ENCODE peak calls at places on chromosome 2, in eight cellular contexts. One of them, this sample, is unnamed.

GRCh38 chr2:14313351-14313750 is 319.2 kb upstream of the LRATD1 start:
- DNase-seq in fibroblast of the aortic adventitia: no peak
- DNase-seq in body of pancreas: no peak
- DNase-seq in Peyer's patch: no peak
- DNase-seq in left lung: no peak
- DNase-seq in GM23338: no peak
- DNase-seq in A549: no peak
- DNase-seq in osteoblast: no peak
- DNase-seq in this sample: no peak

GRCh38 chr2:127525692-127526141 is 572 bp downstream of the IWS1 start:
- DNase-seq in fibroblast of the aortic adventitia: peak; percentile 74
- DNase-seq in body of pancreas: peak; percentile 38
- DNase-seq in Peyer's patch: no peak
- DNase-seq in left lung: no peak
- DNase-seq in GM23338: peak; percentile 57
- DNase-seq in A549: peak; percentile 26
- DNase-seq in osteoblast: no peak
- DNase-seq in this sample: peak; percentile 53

GRCh38 chr2:239263937-239264837 is 136.6 kb downstream of the HDAC4 start:
- DNase-seq in fibroblast of the aortic adventitia: peak; percentile 74
- DNase-seq in body of pancreas: no peak
- DNase-seq in Peyer's patch: no peak
- DNase-seq in left lung: no peak
- DNase-seq in GM23338: no peak
- DNase-seq in A549: no peak
- DNase-seq in osteoblast: peak; percentile 95
- DNase-seq in this sample: peak; percentile 70

GRCh38 chr2:47833516-47833968 is 50.6 kb downstream of the MSH6 start:
- DNase-seq in fibroblast of the aortic adventitia: no peak
- DNase-seq in body of pancreas: no peak
- DNase-seq in Peyer's patch: no peak
- DNase-seq in left lung: no peak
- DNase-seq in GM23338: no peak
- DNase-seq in A549: no peak
- DNase-seq in osteoblast: no peak
- DNase-seq in this sample: no peak

GRCh38 chr2:214800180-214800579 is 9.3 kb downstream of the BARD1 start:
- DNase-seq in fibroblast of the aortic adventitia: no peak
- DNase-seq in body of pancreas: peak; percentile 13
- DNase-seq in Peyer's patch: no peak
- DNase-seq in left lung: no peak
- DNase-seq in GM23338: no peak
- DNase-seq in A549: no peak
- DNase-seq in osteoblast: no peak
- DNase-seq in this sample: no peak

GRCh38 chr2:206379321-206379720 is 64.0 kb upstream of the ADAM23 start:
- DNase-seq in fibroblast of the aortic adventitia: no peak
- DNase-seq in body of pancreas: no peak
- DNase-seq in Peyer's patch: no peak
- DNase-seq in left lung: no peak
- DNase-seq in GM23338: no peak
- DNase-seq in A549: no peak
- DNase-seq in osteoblast: no peak
- DNase-seq in this sample: no peak

GRCh38 chr2:102235042-102235473 is 48.2 kb downstream of the IL1RL2 start:
- DNase-seq in fibroblast of the aortic adventitia: no peak
- DNase-seq in body of pancreas: no peak
- DNase-seq in Peyer's patch: no peak
- DNase-seq in left lung: peak; percentile 61
- DNase-seq in GM23338: no peak
- DNase-seq in A549: peak; percentile 44
- DNase-seq in osteoblast: no peak
- DNase-seq in this sample: no peak

GRCh38 chr2:42281682-42282081 is 79.3 kb downstream of the COX7A2L start:
- DNase-seq in fibroblast of the aortic adventitia: no peak
- DNase-seq in body of pancreas: no peak
- DNase-seq in Peyer's patch: no peak
- DNase-seq in left lung: no peak
- DNase-seq in GM23338: no peak
- DNase-seq in A549: no peak
- DNase-seq in osteoblast: no peak
- DNase-seq in this sample: no peak

DNA sequence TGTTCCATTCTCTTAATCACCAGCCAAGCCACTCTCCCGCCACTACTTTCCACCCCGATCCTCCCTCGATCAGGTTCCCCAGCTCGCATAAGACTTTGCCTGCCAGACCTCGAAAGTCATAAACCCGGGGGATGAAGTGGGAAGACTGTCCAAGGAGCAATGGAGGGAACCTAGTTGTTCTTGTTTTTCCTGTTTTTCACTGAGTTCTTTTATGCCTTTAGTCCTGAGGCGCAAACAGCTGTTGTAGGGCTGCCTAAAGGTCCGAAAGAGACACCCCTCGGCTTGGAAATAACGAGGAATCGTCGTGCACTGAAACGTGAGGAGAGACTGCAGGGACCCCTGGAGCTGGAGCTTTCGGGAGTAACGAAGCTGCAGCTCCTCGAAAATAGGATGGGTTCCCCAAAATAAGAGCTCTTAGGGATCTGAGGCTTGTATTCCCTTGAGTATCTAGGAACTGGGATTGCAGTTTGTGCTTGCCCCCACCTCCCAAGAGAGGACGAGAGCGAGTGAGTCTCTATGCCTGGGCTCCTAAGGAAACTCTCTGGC is 1.7 kb upstream of the HOXD12 start:
- DNase-seq in fibroblast of the aortic adventitia: no peak
- DNase-seq in body of pancreas: no peak
- DNase-seq in Peyer's patch: no peak
- DNase-seq in left lung: no peak
- DNase-seq in GM23338: no peak
- DNase-seq in A549: no peak
- DNase-seq in osteoblast: no peak
- DNase-seq in this sample: no peak
- H3K4me3 ChIP-seq in fibroblast of the aortic adventitia: no peak overlapping the region
- H3K4me3 ChIP-seq in body of pancreas: no peak overlapping the region
- H3K4me3 ChIP-seq in Peyer's patch: peak overlapping the region; percentile 60
- H3K4me3 ChIP-seq in left lung: peak overlapping the region; percentile 34
- H3K4me3 ChIP-seq in GM23338: peak overlapping the region; percentile 46
- H3K4me3 ChIP-seq in A549: peak overlapping the region; percentile 55
- H3K4me3 ChIP-seq in osteoblast: peak overlapping the region; percentile 65
- H3K4me3 ChIP-seq in this sample: peak overlapping the region; percentile 19

DNA sequence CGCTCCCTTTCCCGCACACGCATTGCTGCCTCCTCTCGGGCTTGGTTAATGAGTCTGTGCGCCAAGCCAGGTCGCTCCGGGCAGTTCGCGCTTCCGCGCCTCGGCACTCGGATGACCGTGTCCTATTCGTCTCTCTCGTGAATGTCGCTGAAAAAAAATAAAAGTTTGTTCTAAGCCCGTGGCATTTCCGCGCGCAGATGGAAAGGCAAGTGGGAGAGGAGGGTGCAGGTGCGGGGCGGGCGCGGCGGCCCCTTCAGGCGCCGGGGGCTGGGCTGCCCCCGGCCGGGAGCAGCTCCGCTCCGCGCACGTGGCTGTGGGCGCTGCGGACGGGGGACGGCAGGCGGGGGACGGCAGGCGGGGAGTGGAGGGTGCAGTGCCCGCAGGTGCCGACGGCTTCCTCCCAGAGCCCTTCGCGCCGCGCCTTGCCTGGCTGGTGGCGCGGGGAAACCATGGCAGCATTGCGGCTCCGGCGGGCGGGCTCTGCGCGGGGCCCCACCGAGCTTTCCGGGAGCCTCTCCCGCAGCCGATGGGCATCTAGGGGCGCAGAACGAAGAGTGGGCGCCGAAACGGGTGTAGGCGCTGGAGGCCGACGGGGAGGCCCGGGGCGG is 159.6 kb upstream of the SIX2 start:
- DNase-seq in fibroblast of the aortic adventitia: no peak
- DNase-seq in body of pancreas: peak; percentile 34
- DNase-seq in Peyer's patch: no peak
- DNase-seq in left lung: peak; percentile 73
- DNase-seq in GM23338: peak; percentile 55
- DNase-seq in A549: peak; percentile 46
- DNase-seq in osteoblast: peak; percentile 92
- DNase-seq in this sample: peak; percentile 77
- H3K4me3 ChIP-seq in fibroblast of the aortic adventitia: peak overlapping the region; percentile 57
- H3K4me3 ChIP-seq in body of pancreas: peak overlapping the region; percentile 52
- H3K4me3 ChIP-seq in Peyer's patch: peak overlapping the region; percentile 46
- H3K4me3 ChIP-seq in left lung: peak overlapping the region; percentile 22
- H3K4me3 ChIP-seq in GM23338: peak overlapping the region; percentile 63
- H3K4me3 ChIP-seq in A549: peak overlapping the region; percentile 78
- H3K4me3 ChIP-seq in osteoblast: peak overlapping the region; percentile 78
- H3K4me3 ChIP-seq in this sample: peak overlapping the region; percentile 51

GRCh38 chr2:174596994-174597346 is 634 bp downstream of the WIPF1 start:
- DNase-seq in fibroblast of the aortic adventitia: no peak
- DNase-seq in body of pancreas: no peak
- DNase-seq in Peyer's patch: no peak
- DNase-seq in left lung: no peak
- DNase-seq in GM23338: no peak
- DNase-seq in A549: no peak
- DNase-seq in osteoblast: no peak
- DNase-seq in this sample: no peak
- H3K4me3 ChIP-seq in fibroblast of the aortic adventitia: peak overlapping the region; percentile 7
- H3K4me3 ChIP-seq in body of pancreas: no peak overlapping the region
- H3K4me3 ChIP-seq in Peyer's patch: peak overlapping the region; percentile 41
- H3K4me3 ChIP-seq in left lung: peak overlapping the region; percentile 40
- H3K4me3 ChIP-seq in GM23338: no peak overlapping the region
- H3K4me3 ChIP-seq in A549: no peak overlapping the region
- H3K4me3 ChIP-seq in osteoblast: peak overlapping the region; percentile 18
- H3K4me3 ChIP-seq in this sample: no peak overlapping the region

DNA sequence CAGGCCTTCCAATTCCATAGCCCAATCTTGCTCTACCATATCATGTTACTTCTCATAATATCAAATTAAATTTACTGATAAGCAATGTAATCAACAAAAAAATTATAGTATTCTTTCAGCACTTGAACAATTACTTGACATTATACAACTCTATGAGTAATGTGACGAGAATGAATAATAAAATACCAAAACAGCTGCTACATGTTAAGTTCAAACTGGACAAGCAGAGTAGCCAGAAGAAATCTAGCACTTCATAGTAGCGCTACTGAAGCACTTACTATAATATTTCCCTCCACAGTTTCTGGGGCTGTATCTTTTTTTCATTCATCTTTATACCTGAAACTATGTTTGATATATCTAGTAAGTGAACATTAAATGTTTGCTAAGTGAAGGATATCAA is 14.9 kb downstream of the PPP3R1 start:
- DNase-seq in fibroblast of the aortic adventitia: peak; percentile 74
- DNase-seq in body of pancreas: no peak
- DNase-seq in Peyer's patch: no peak
- DNase-seq in left lung: no peak
- DNase-seq in GM23338: no peak
- DNase-seq in A549: no peak
- DNase-seq in osteoblast: no peak
- DNase-seq in this sample: no peak
- H3K4me3 ChIP-seq in fibroblast of the aortic adventitia: no peak overlapping the region
- H3K4me3 ChIP-seq in body of pancreas: no peak overlapping the region
- H3K4me3 ChIP-seq in Peyer's patch: no peak overlapping the region
- H3K4me3 ChIP-seq in left lung: no peak overlapping the region
- H3K4me3 ChIP-seq in GM23338: no peak overlapping the region
- H3K4me3 ChIP-seq in A549: no peak overlapping the region
- H3K4me3 ChIP-seq in osteoblast: no peak overlapping the region
- H3K4me3 ChIP-seq in this sample: no peak overlapping the region

GRCh38 chr2:27984153-27984552 is 93.6 kb downstream of the BABAM2 start:
- DNase-seq in fibroblast of the aortic adventitia: no peak
- DNase-seq in body of pancreas: no peak
- DNase-seq in Peyer's patch: no peak
- DNase-seq in left lung: no peak
- DNase-seq in GM23338: no peak
- DNase-seq in A549: no peak
- DNase-seq in osteoblast: no peak
- DNase-seq in this sample: no peak

GRCh38 chr2:27989149-27989548 is 98.6 kb downstream of the BABAM2 start:
- DNase-seq in fibroblast of the aortic adventitia: no peak
- DNase-seq in body of pancreas: no peak
- DNase-seq in Peyer's patch: no peak
- DNase-seq in left lung: no peak
- DNase-seq in GM23338: no peak
- DNase-seq in A549: peak; percentile 28
- DNase-seq in osteoblast: no peak
- DNase-seq in this sample: no peak

GRCh38 chr2:27990030-27990590 is 99.6 kb downstream of the BABAM2 start:
- DNase-seq in fibroblast of the aortic adventitia: peak; percentile 42
- DNase-seq in body of pancreas: no peak
- DNase-seq in Peyer's patch: no peak
- DNase-seq in left lung: no peak
- DNase-seq in GM23338: no peak
- DNase-seq in A549: no peak
- DNase-seq in osteoblast: no peak
- DNase-seq in this sample: no peak

GRCh38 chr2:27992787-27993747 is 102.5 kb downstream of the BABAM2 start:
- DNase-seq in fibroblast of the aortic adventitia: peak; percentile 64
- DNase-seq in body of pancreas: no peak
- DNase-seq in Peyer's patch: no peak
- DNase-seq in left lung: no peak
- DNase-seq in GM23338: peak; percentile 29
- DNase-seq in A549: peak; percentile 58
- DNase-seq in osteoblast: peak; percentile 73
- DNase-seq in this sample: no peak

DNA sequence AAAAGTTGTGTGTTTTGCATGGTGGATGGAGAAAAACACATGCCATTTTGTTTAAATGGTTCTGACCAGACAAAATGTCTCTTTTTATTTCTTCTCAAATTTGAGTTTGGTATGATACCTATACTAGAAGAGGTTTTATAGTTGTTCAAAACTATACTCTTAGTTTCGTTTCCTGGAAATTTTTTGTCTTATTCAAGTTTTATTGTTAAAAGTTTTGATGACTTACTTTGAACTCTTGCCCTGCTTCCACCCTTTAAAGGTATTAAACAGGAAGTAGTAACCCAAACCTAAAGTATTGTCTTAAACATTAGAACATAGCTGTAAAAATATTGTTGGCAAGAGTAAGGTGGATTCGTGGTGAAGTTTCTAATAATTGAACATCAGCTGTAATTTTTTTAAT is 98.2 kb downstream of the BABAM2 start:
- DNase-seq in fibroblast of the aortic adventitia: no peak
- DNase-seq in body of pancreas: no peak
- DNase-seq in Peyer's patch: no peak
- DNase-seq in left lung: no peak
- DNase-seq in GM23338: no peak
- DNase-seq in A549: no peak
- DNase-seq in osteoblast: no peak
- DNase-seq in this sample: no peak
- H3K4me3 ChIP-seq in fibroblast of the aortic adventitia: no peak overlapping the region
- H3K4me3 ChIP-seq in body of pancreas: no peak overlapping the region
- H3K4me3 ChIP-seq in Peyer's patch: no peak overlapping the region
- H3K4me3 ChIP-seq in left lung: no peak overlapping the region
- H3K4me3 ChIP-seq in GM23338: no peak overlapping the region
- H3K4me3 ChIP-seq in A549: no peak overlapping the region
- H3K4me3 ChIP-seq in osteoblast: no peak overlapping the region
- H3K4me3 ChIP-seq in this sample: no peak overlapping the region

DNA sequence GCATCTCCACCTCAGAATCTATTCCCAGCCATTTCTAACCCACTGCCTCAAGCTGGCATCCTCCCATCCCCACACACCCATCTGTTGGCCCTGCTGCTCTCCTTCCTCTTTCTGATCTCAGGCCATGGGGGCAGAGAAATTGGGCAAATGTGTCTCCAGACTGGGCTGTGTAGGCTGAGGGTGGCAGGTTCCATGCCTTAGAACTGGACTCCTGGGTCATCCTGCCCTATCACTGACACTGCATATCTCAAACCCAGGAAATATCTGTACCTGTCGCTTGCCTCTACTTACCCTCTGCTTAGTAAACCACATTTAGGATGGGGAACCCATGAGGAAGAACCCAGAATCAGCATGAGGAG is 1.8 kb downstream of the WNT10A start:
- DNase-seq in fibroblast of the aortic adventitia: no peak
- DNase-seq in body of pancreas: no peak
- DNase-seq in Peyer's patch: no peak
- DNase-seq in left lung: no peak
- DNase-seq in GM23338: no peak
- DNase-seq in A549: no peak
- DNase-seq in osteoblast: peak; percentile 88
- DNase-seq in this sample: no peak
- H3K4me3 ChIP-seq in fibroblast of the aortic adventitia: no peak overlapping the region
- H3K4me3 ChIP-seq in body of pancreas: no peak overlapping the region
- H3K4me3 ChIP-seq in Peyer's patch: no peak overlapping the region
- H3K4me3 ChIP-seq in left lung: no peak overlapping the region
- H3K4me3 ChIP-seq in GM23338: no peak overlapping the region
- H3K4me3 ChIP-seq in A549: no peak overlapping the region
- H3K4me3 ChIP-seq in osteoblast: no peak overlapping the region
- H3K4me3 ChIP-seq in this sample: no peak overlapping the region